ENCODE peak calls at places on chromosomes 12 and 14, in four cellular contexts. J, P, S and N are unnamed samples.

GRCh38 chr12:78887444-78887843 is 22.9 kb downstream of the SYT1 start:
- DNase-seq in J (no peak), P (no peak), S (no peak), N (no peak)

GRCh38 chr12:76670776-76671175 is 93.1 kb upstream of the ZDHHC17 start:
- DNase-seq in J (no peak), P (no peak), S (no peak), N (no peak)

GRCh38 chr14:87529081-87529480 is 463.9 kb downstream of the GALC start:
- DNase-seq in J (no peak), P (no peak), S (no peak), N (no peak)

GRCh38 chr14:21311614-21312013 is 31.7 kb downstream of the RPGRIP1 start:
- DNase-seq in J (no peak), P (no peak), S (no peak), N (no peak)

GRCh38 chr12:49225551-49226166 is 36.8 kb upstream of the TUBA1A start:
- DNase-seq in J (no peak), P (no peak), S (no peak), N (no peak)

GRCh38 chr12:44863867-44864266 is 12.2 kb downstream of the NELL2 start:
- DNase-seq in J (no peak), P (no peak), S (no peak), N (no peak)

GRCh38 chr12:52632656-52633055 is 14.3 kb upstream of the KRT73 start:
- DNase-seq in J (no peak), P (no peak), S (no peak), N (no peak)

GRCh38 chr14:24051789-24052655 is at the start of gene CARMIL3:
- DNase-seq in J (no peak), P (no peak), S (no peak), N (peak; percentile 66)

GRCh38 chr12:29921307-29921706 is 137.6 kb upstream of the TMTC1 start:
- DNase-seq in J (no peak), P (no peak), S (no peak), N (no peak)

GRCh38 chr14:76194327-76194726 is 42.6 kb downstream of the GPATCH2L start:
- DNase-seq in J (no peak), P (no peak), S (no peak), N (no peak)
- H3K4me3 ChIP-seq in J (no peak overlapping the region), P (no peak overlapping the region), S (no peak overlapping the region), N (no peak overlapping the region)

DNA sequence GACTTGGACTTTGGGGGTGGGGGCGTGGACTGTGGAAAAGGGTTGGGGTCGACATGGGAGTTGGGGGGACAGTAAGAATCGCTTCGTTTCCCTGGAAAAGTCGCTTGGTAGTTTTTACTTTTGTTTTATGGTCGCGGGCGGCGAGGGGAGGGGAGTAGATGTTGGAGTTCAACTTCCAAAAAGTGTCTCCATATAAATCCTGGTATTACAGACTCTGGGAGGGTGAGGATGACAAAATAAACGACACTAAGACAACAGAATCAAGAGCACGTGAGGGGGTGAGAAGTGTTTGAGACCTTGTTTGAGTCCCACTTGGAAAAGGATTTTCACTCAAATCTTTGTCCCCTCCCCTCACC is 650 bp upstream of the BCL11B start:
- DNase-seq in J (no peak), P (no peak), S (no peak), N (no peak)
- H3K4me3 ChIP-seq in J (peak overlapping the region; percentile 84), P (peak overlapping the region; percentile 47), S (peak overlapping the region; percentile 65), N (peak overlapping the region; percentile 44)

GRCh38 chr14:99478133-99478532 is 2.5 kb downstream of the SETD3 start:
- DNase-seq in J (no peak), P (no peak), S (no peak), N (no peak)
- H3K4me3 ChIP-seq in J (no peak overlapping the region), P (no peak overlapping the region), S (no peak overlapping the region), N (no peak overlapping the region)

GRCh38 chr12:94558612-94559011 is 91.7 kb downstream of the TMCC3 start:
- DNase-seq in J (no peak), P (no peak), S (no peak), N (no peak)

GRCh38 chr12:94563261-94563660 is 87.1 kb downstream of the TMCC3 start:
- DNase-seq in J (no peak), P (no peak), S (no peak), N (no peak)

GRCh38 chr12:94560416-94561221 is 89.7 kb downstream of the TMCC3 start:
- DNase-seq in J (no peak), P (no peak), S (peak; percentile 70), N (peak; percentile 32)

GRCh38 chr12:94565683-94566082 is 84.7 kb downstream of the TMCC3 start:
- DNase-seq in J (no peak), P (no peak), S (no peak), N (no peak)

DNA sequence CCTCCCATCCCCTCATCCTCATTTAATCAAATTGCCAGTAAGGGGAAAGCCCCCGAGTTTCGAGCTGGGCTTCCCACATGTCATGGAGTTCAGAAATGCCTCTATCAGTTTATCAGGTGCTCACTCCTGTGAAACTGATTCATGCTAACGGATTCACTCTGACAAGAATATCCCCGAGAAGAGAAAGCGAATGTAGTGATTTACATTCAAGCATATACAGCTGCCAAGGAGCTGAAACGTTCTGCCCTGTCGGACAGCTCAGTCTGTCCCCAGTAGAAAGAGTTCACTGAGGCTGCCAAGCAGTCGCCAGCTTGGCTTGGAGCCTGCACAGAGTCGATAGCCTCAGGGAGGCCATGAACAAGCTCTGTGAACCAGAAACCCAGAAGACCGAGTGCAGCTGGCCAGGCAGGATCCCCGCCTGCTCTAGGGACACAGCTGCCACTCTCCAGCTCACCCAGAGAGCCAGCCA is 88.4 kb downstream of the TMCC3 start:
- DNase-seq in J (no peak), P (no peak), S (no peak), N (peak; percentile 81)
- H3K4me3 ChIP-seq in J (no peak overlapping the region), P (no peak overlapping the region), S (no peak overlapping the region), N (no peak overlapping the region)

GRCh38 chr12:6452245-6452731 is 446 bp downstream of the TAPBPL start:
- DNase-seq in J (no peak), P (peak; percentile 33), S (no peak), N (peak; percentile 72)
- H3K4me3 ChIP-seq in J (peak overlapping the region; percentile 93), P (peak overlapping the region; percentile 76), S (peak overlapping the region; percentile 42), N (peak overlapping the region; percentile 59)